ENCODE peak calls at places on chromosome 6, in six cellular contexts. P is ecto neural progenitor cell, Y is AG08396, R is hippocampal formation, T is GDM1, H is neural crest cell. E is an unnamed sample.

GRCh38 chr6:151832710-151833109 is 25.2 kb downstream of the ESR1 start:
- DNase-seq in P (no peak), T (no peak), Y (no peak), R (no peak), H (no peak), E (no peak)

GRCh38 chr6:24991748-24992467 is 56.1 kb upstream of the RIPOR2 start:
- DNase-seq in Y (peak), H (peak), P (no peak), R (no peak), T (peak), E (peak)

GRCh38 chr6:164085552-164086325 is 671.2 kb downstream of the QKI start:
- DNase-seq in Y (peak), H (peak), R (peak), T (no peak), P (peak), E (peak)

GRCh38 chr6:125957845-125958244 is 1.3 kb downstream of the HINT3 start:
- DNase-seq in T (no peak), R (no peak), H (no peak), P (no peak), Y (peak), E (no peak)

GRCh38 chr6:37696220-37696840 is 1.4 kb downstream of the MDGA1 start:
- DNase-seq in T (no peak), P (peak), H (peak), Y (peak), R (no peak), E (no peak)

GRCh38 chr6:79421001-79421411 is 116.2 kb downstream of the LCA5 start:
- DNase-seq in T (no peak), P (no peak), R (no peak), Y (peak), H (no peak), E (no peak)

GRCh38 chr6:14885471-14885987 is 360.3 kb upstream of the JARID2 start:
- DNase-seq in H (no peak), Y (no peak), R (no peak), T (no peak), P (no peak), E (no peak)

GRCh38 chr6:164108869-164109769 is 694.6 kb downstream of the QKI start:
- DNase-seq in H (no peak), P (no peak), R (no peak), Y (peak), T (peak), E (no peak)

GRCh38 chr6:128511518-128511917 is 8.9 kb downstream of the PTPRK start:
- DNase-seq in R (no peak), Y (no peak), T (no peak), H (no peak), P (no peak), E (no peak)

GRCh38 chr6:4384638-4385036 is 249.3 kb upstream of the ECI2 start:
- DNase-seq in H (no peak), P (no peak), Y (no peak), T (no peak), R (no peak), E (no peak)

GRCh38 chr6:22343864-22344263 is 47.0 kb upstream of the PRL start:
- DNase-seq in Y (no peak), R (no peak), H (no peak), P (no peak), T (no peak), E (no peak)

GRCh38 chr6:169858935-169859351 is 107.5 kb downstream of the ERMARD start:
- DNase-seq in P (no peak), H (no peak), R (no peak), Y (no peak), T (no peak), E (no peak)

GRCh38 chr6:104711371-104711770 is 148.3 kb downstream of the HACE1 start:
- DNase-seq in H (no peak), T (no peak), Y (no peak), P (no peak), R (no peak), E (no peak)